ENCODE peak calls at places on chromosome 20, in six cellular contexts. T is stimulated activated CD4-positive, alpha-beta T cell treated with anti-CD3 and anti-CD28 coated beads, Interleukin-2, amount 100 ng/mL, for 24 hours; R is EL; U is NCI-H1417 treated with DMSO at 0.1 percent for 48 hours; W is sigmoid colon; L is OCI-LY7. A is an unnamed sample.
A peak's percentile ranks its signal among the peaks of the same experiment; 100 is the strongest.

GRCh38 chr20:47724910-47725247 is 60.4 kb downstream of the SULF2 start:
- DNase-seq in T (no peak), R (no peak), U (no peak), W (no peak), L (no peak), A (no peak)

GRCh38 chr20:36407196-36407733 is 101.1 kb downstream of the DLGAP4 start:
- DNase-seq in T (no peak), R (peak; percentile 33), U (no peak), W (no peak), L (no peak), A (no peak)

GRCh38 chr20:40715491-40715890 is 26.5 kb upstream of the MAFB start:
- DNase-seq in T (no peak), R (no peak), U (no peak), W (no peak), L (no peak), A (no peak)

GRCh38 chr20:40191573-40191972 is 497.5 kb downstream of the MAFB start:
- DNase-seq in T (no peak), R (no peak), U (no peak), W (no peak), L (no peak), A (no peak)

GRCh38 chr20:63911171-63911570 is 16.2 kb downstream of the DNAJC5 start:
- DNase-seq in T (no peak), R (no peak), U (no peak), W (no peak), L (no peak), A (no peak)

GRCh38 chr20:43853174-43853803 is 61.4 kb upstream of the TOX2 start:
- DNase-seq in T (no peak), R (peak; percentile 24), U (no peak), W (no peak), L (no peak), A (no peak)

GRCh38 chr20:54470697-54471096 is 4.7 kb upstream of the DOK5 start:
- DNase-seq in T (no peak), R (no peak), U (no peak), W (no peak), L (no peak), A (no peak)

GRCh38 chr20:47735412-47736400 is 49.6 kb downstream of the SULF2 start:
- DNase-seq in T (no peak), R (no peak), U (no peak), W (no peak), L (no peak), A (no peak)

GRCh38 chr20:17442588-17442987 is 88.6 kb downstream of the BFSP1 start:
- DNase-seq in T (no peak), R (no peak), U (no peak), W (no peak), L (peak; percentile 4), A (no peak)

GRCh38 chr20:57620999-57621398 is 773 bp upstream of the ZBP1 start:
- DNase-seq in T (no peak), R (no peak), U (no peak), W (no peak), L (peak; percentile 83), A (no peak)

GRCh38 chr20:58235010-58235409 is 6.6 kb upstream of the ANKRD60 start:
- DNase-seq in T (no peak), R (no peak), U (no peak), W (no peak), L (no peak), A (no peak)

GRCh38 chr20:54726687-54727086 is 251.3 kb downstream of the DOK5 start:
- DNase-seq in T (no peak), R (no peak), U (no peak), W (no peak), L (no peak), A (no peak)

GRCh38 chr20:32442630-32443029 is 84.5 kb downstream of the ASXL1 start:
- DNase-seq in T (no peak), R (no peak), U (no peak), W (peak; percentile 14), L (no peak), A (no peak)

GRCh38 chr20:3887870-3888614 is 1.1 kb upstream of the PANK2 start:
- DNase-seq in T (no peak), R (peak; percentile 62), U (no peak), W (peak; percentile 73), L (no peak), A (no peak)

A was measured in GOT3.